ENCODE peak calls at places on chromosome 7, in ten cellular contexts. Z is H7, J is thoracic aorta, Y is PC-3, U is neural progenitor cell, A is keratinocyte, Q is GM23248, F is aorta, B is bronchial epithelial cell, C is BJ. K is an unnamed sample.

GRCh38 chr7:77561354-77561753 is 24.3 kb downstream of the PTPN12 start:
- DNase-seq in Z (no peak), J (no peak), Y (no peak), U (no peak), A (no peak), Q (no peak), F (no peak), B (no peak), C (no peak), K (no peak)

GRCh38 chr7:1749864-1750466 is 79.9 kb downstream of the ELFN1 start:
- DNase-seq in Z (peak; percentile 66), J (no peak), Y (no peak), U (no peak), A (no peak), Q (no peak), F (peak; percentile 63), B (no peak), C (no peak), K (peak; percentile 26)

GRCh38 chr7:323410-323809 is 33.4 kb downstream of the FOXL3 start:
- DNase-seq in Z (no peak), J (no peak), Y (no peak), U (no peak), A (no peak), Q (peak; percentile 7), F (peak; percentile 23), B (no peak), C (no peak), K (no peak)

GRCh38 chr7:135602304-135602703 is 44.6 kb downstream of the NUP205 start:
- DNase-seq in Z (no peak), J (no peak), Y (no peak), U (no peak), A (no peak), Q (peak; percentile 34), F (no peak), B (peak; percentile 4), C (no peak), K (no peak)

GRCh38 chr7:121531175-121532070 is 135.3 kb upstream of the FAM3C start:
- DNase-seq in Z (no peak), J (no peak), Y (peak; percentile 29), U (no peak), A (peak; percentile 28), Q (peak; percentile 20), F (no peak), B (peak; percentile 89), C (no peak), K (no peak)

GRCh38 chr7:75962607-75963382 is 31.6 kb downstream of the TMEM120A start:
- DNase-seq in Z (no peak), J (no peak), Y (no peak), U (peak; percentile 71), A (no peak), Q (peak; percentile 94), F (peak; percentile 88), B (no peak), C (peak; percentile 49), K (no peak)

GRCh38 chr7:100093498-100093897 is 4.7 kb downstream of the COPS6 start:
- DNase-seq in Z (peak; percentile 26), J (no peak), Y (no peak), U (no peak), A (no peak), Q (no peak), F (no peak), B (no peak), C (no peak), K (no peak)

GRCh38 chr7:94142281-94142680 is 138.1 kb upstream of the BET1 start:
- DNase-seq in Z (no peak), J (no peak), Y (no peak), U (no peak), A (no peak), Q (no peak), F (no peak), B (no peak), C (no peak), K (no peak)

GRCh38 chr7:70944516-70944915 is 187.4 kb upstream of the GALNT17 start:
- DNase-seq in Z (no peak), J (no peak), Y (no peak), U (no peak), A (no peak), Q (no peak), F (no peak), B (no peak), C (no peak), K (no peak)

GRCh38 chr7:97873606-97874005 is 1.4 kb upstream of the ASNS start:
- DNase-seq in Z (peak; percentile 22), J (no peak), Y (no peak), U (no peak), A (no peak), Q (no peak), F (no peak), B (no peak), C (no peak), K (no peak)

GRCh38 chr7:105497016-105497415 is 25.1 kb downstream of the PUS7 start:
- DNase-seq in Z (no peak), J (no peak), Y (no peak), U (no peak), A (no peak), Q (no peak), F (no peak), B (peak; percentile 61), C (no peak), K (no peak)

GRCh38 chr7:20217193-20217948 is at the start of gene MACC1:
- DNase-seq in Z (no peak), J (no peak), Y (peak; percentile 95), U (peak; percentile 71), A (peak; percentile 66), Q (no peak), F (no peak), B (peak; percentile 95), C (no peak), K (no peak)

GRCh38 chr7:127251458-127252379 is 1.0 kb downstream of the GRM8 start:
- DNase-seq in Z (peak; percentile 75), J (no peak), Y (no peak), U (peak; percentile 51), A (no peak), Q (peak; percentile 34), F (no peak), B (peak; percentile 4), C (no peak), K (no peak)

GRCh38 chr7:134761206-134761786 is 18.1 kb upstream of the CALD1 start:
- DNase-seq in Z (no peak), J (no peak), Y (no peak), U (no peak), A (no peak), Q (no peak), F (no peak), B (no peak), C (no peak), K (no peak)

GRCh38 chr7:125670926-125671572 is 741.4 kb upstream of the POT1 start:
- DNase-seq in Z (peak; percentile 3), J (no peak), Y (peak; percentile 37), U (peak; percentile 50), A (no peak), Q (peak; percentile 21), F (no peak), B (peak; percentile 26), C (no peak), K (no peak)

GRCh38 chr7:64877714-64878610 is 25.1 kb upstream of the ZNF273 start:
- DNase-seq in Z (peak; percentile 19), J (no peak), Y (no peak), U (no peak), A (no peak), Q (no peak), F (no peak), B (no peak), C (no peak), K (no peak)

GRCh38 chr7:23214423-23214822 is 32.2 kb upstream of the GPNMB start:
- DNase-seq in Z (no peak), J (no peak), Y (no peak), U (no peak), A (no peak), Q (no peak), F (no peak), B (no peak), C (no peak), K (no peak)
- H3K4me3 ChIP-seq in Z (no peak overlapping the region), J (no peak overlapping the region), Y (no peak overlapping the region), U (no peak overlapping the region), A (no peak overlapping the region), Q (no peak overlapping the region), F (no peak overlapping the region), B (no peak overlapping the region), C (no peak overlapping the region), K (no peak overlapping the region)

GRCh38 chr7:155374276-155375252 is 76.9 kb downstream of the INSIG1 start:
- DNase-seq in Z (peak; percentile 81), J (no peak), Y (no peak), U (peak; percentile 63), A (no peak), Q (no peak), F (no peak), B (no peak), C (no peak), K (no peak)
- H3K27me3 ChIP-seq in Z (peaks cover 100% of the 10 kb centered on the region), J (peaks cover 26% of the 10 kb centered on the region), Y (peaks cover 51% of the 10 kb centered on the region), U (peaks cover 100% of the 10 kb centered on the region), A (peaks cover 87% of the 10 kb centered on the region), Q (peaks cover 97% of the 10 kb centered on the region), F (peaks cover 4% of the 10 kb centered on the region), B (peaks cover 75% of the 10 kb centered on the region), C (peaks cover 71% of the 10 kb centered on the region), K (peaks cover 24% of the 10 kb centered on the region)

DNA sequence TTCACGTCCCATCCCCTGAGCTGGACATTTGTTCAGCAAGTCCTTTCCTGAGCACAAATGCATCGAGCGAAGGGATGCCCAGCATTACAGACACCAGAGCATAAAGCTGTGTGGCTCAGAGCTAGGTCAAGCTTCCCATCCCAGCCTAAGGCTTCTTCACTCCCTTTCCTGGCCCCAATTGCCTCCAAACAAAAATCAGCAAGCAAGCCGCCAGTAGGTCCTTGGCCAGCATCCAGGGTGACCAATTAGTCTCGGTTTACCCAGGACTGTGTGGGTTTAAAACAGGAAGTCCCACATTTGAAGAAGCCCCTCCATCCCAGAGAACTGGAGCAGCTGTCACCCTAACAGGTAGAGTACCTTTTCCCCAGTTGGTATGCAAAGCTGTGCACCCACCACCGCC is 51.2 kb downstream of the PRKAG2 start:
- DNase-seq in Z (peak; percentile 24), J (no peak), Y (no peak), U (no peak), A (no peak), Q (no peak), F (peak; percentile 60), B (no peak), C (no peak), K (no peak)
- H3K4me3 ChIP-seq in Z (no peak overlapping the region), J (no peak overlapping the region), Y (no peak overlapping the region), U (no peak overlapping the region), A (no peak overlapping the region), Q (no peak overlapping the region), F (no peak overlapping the region), B (no peak overlapping the region), C (no peak overlapping the region), K (no peak overlapping the region)

GRCh38 chr7:32323687-32324086 is 166.5 kb downstream of the LSM5 start:
- DNase-seq in Z (no peak), J (no peak), Y (no peak), U (no peak), A (no peak), Q (no peak), F (no peak), B (no peak), C (no peak), K (no peak)
- H3K27me3 ChIP-seq in Z (no peaks in the 10 kb centered on the region), J (no peaks in the 10 kb centered on the region), Y (peaks cover 86% of the 10 kb centered on the region), U (no peaks in the 10 kb centered on the region), A (peaks cover 6% of the 10 kb centered on the region), Q (peaks cover 5% of the 10 kb centered on the region), F (peaks cover 1% of the 10 kb centered on the region), B (no peaks in the 10 kb centered on the region), C (peaks cover 5% of the 10 kb centered on the region), K (no peaks in the 10 kb centered on the region)

GRCh38 chr7:155809332-155809946 is 2.8 kb downstream of the SHH start:
- DNase-seq in Z (peak; percentile 84), J (no peak), Y (no peak), U (peak; percentile 43), A (no peak), Q (no peak), F (no peak), B (no peak), C (no peak), K (no peak)
- H3K4me3 ChIP-seq in Z (peak overlapping the region; percentile 42), J (peak overlapping the region; percentile 43), Y (peak overlapping the region; percentile 65), U (peak overlapping the region; percentile 37), A (no peak overlapping the region), Q (no peak overlapping the region), F (no peak overlapping the region), B (peak overlapping the region; percentile 16), C (no peak overlapping the region), K (no peak overlapping the region)

K was measured in MG63.